ENCODE peak calls at places on chromosomes 5 and 9, in five cellular contexts. I is cardiac muscle cell, J is heart left ventricle, D is iris pigment epithelial cell, W is KBM-7. F is an unnamed sample.

GRCh38 chr5:6659941-6660684 is 26.9 kb downstream of the SRD5A1 start:
- DNase-seq in W (no peak), I (no peak), J (no peak), D (no peak), F (no peak)

GRCh38 chr5:6634327-6634713 is 1.1 kb downstream of the SRD5A1 start:
- DNase-seq in J (no peak), I (no peak), D (no peak), W (peak), F (no peak)

GRCh38 chr9:38677660-38678303 is 42.2 kb downstream of the FAM240B start:
- DNase-seq in W (no peak), J (peak), I (peak), D (no peak), F (no peak)

GRCh38 chr9:3224931-3225330 is 300.9 kb downstream of the RFX3 start:
- DNase-seq in J (no peak), I (peak), D (peak), W (no peak), F (no peak)

GRCh38 chr5:173163219-173163618 is 18.9 kb downstream of the BNIP1 start:
- DNase-seq in D (peak), I (peak), J (peak), W (no peak), F (no peak)

GRCh38 chr9:27866741-27867140 is 293.5 kb upstream of the C9orf72 start:
- DNase-seq in W (no peak), I (no peak), J (no peak), D (no peak), F (no peak)

GRCh38 chr5:170296935-170297588 is 515 bp downstream of the LCP2 start:
- DNase-seq in J (no peak), D (no peak), W (no peak), I (no peak), F (no peak)

GRCh38 chr5:135977375-135977928 is 22.7 kb upstream of the LECT2 start:
- DNase-seq in D (peak), J (peak), W (peak), I (peak), F (no peak)

GRCh38 chr9:134838651-134839431 is 41.8 kb upstream of the FCN2 start:
- DNase-seq in J (no peak), D (no peak), W (no peak), I (no peak), F (no peak)

GRCh38 chr5:75734913-75735789 is 17.9 kb upstream of the POC5 start:
- DNase-seq in W (peak), D (peak), I (peak), J (no peak), F (peak)

GRCh38 chr5:84597904-84598303 is 213.2 kb upstream of the EDIL3 start:
- DNase-seq in J (no peak), W (no peak), D (no peak), I (no peak), F (no peak)

GRCh38 chr5:166401391-166401790 is 1890.1 kb upstream of the WWC1 start:
- DNase-seq in D (no peak), W (no peak), I (peak), J (no peak), F (no peak)

GRCh38 chr9:125513634-125514413 is 193.2 kb downstream of the MAPKAP1 start:
- DNase-seq in W (no peak), J (peak), D (peak), I (no peak), F (no peak)

GRCh38 chr5:107557051-107557658 is 113.6 kb downstream of the EFNA5 start:
- DNase-seq in I (peak), W (no peak), J (peak), D (peak), F (peak)

GRCh38 chr9:120587357-120587756 is 7.4 kb upstream of the CDK5RAP2 start:
- DNase-seq in I (no peak), D (no peak), W (no peak), J (no peak), F (no peak)

GRCh38 chr9:128911529-128912035 is 9.2 kb upstream of the PHYHD1 start:
- DNase-seq in I (peak), W (peak), J (peak), D (peak), F (no peak)

GRCh38 chr5:13478831-13479465 is 465.5 kb downstream of the DNAH5 start:
- DNase-seq in W (peak), D (peak), I (peak), J (no peak), F (peak)

GRCh38 chr5:167295686-167296015 is 995.8 kb upstream of the WWC1 start:
- DNase-seq in I (no peak), W (no peak), D (peak), J (no peak), F (no peak)

GRCh38 chr5:59684388-59685003 is 209.0 kb downstream of the PDE4D start:
- DNase-seq in I (no peak), W (no peak), J (no peak), D (no peak), F (no peak)

GRCh38 chr9:89177401-89178161 is 1.0 kb downstream of the SHC3 start:
- DNase-seq in J (no peak), D (peak), I (peak), W (no peak), F (no peak)

F was measured in Caco-2.